ENCODE peak calls at places on chromosomes 12 and 14, in five cellular contexts. F, Z, G, P and H are unnamed samples.

GRCh38 chr14:68795602-68796417 is 2.9 kb upstream of the ZFP36L1 start:
- DNase-seq in P (peak; percentile 86), Z (peak; percentile 90), F (no peak), G (peak; percentile 80), H (peak; percentile 93)

GRCh38 chr14:21846227-21846885 is 172.7 kb upstream of the OR4E1 start:
- DNase-seq in F (no peak), Z (peak; percentile 18), P (no peak), G (peak; percentile 67), H (peak; percentile 64)

GRCh38 chr12:120078868-120079267 is 37.7 kb downstream of the RAB35 start:
- DNase-seq in F (no peak), Z (no peak), P (no peak), G (peak; percentile 54), H (no peak)

GRCh38 chr14:35400707-35401421 is 3.7 kb downstream of the NFKBIA start:
- DNase-seq in Z (peak; percentile 38), P (no peak), F (no peak), G (no peak), H (peak; percentile 43)

GRCh38 chr14:56180754-56181542 is 62.7 kb downstream of the PELI2 start:
- DNase-seq in F (no peak), Z (no peak), G (no peak), P (no peak), H (no peak)

GRCh38 chr12:19833775-19834501 is 394.6 kb downstream of the AEBP2 start:
- DNase-seq in P (no peak), Z (peak; percentile 52), F (no peak), G (no peak), H (no peak)

GRCh38 chr14:103492156-103492555 is 30.5 kb downstream of the CKB start:
- DNase-seq in P (no peak), G (no peak), F (no peak), Z (no peak), H (no peak)

GRCh38 chr12:6758511-6758910 is 5.6 kb upstream of the MLF2 start:
- DNase-seq in G (no peak), F (no peak), P (no peak), Z (no peak), H (no peak)

GRCh38 chr14:100619382-100620305 is 32.4 kb upstream of the BEGAIN start:
- DNase-seq in Z (no peak), F (no peak), G (no peak), P (no peak), H (no peak)

DNA sequence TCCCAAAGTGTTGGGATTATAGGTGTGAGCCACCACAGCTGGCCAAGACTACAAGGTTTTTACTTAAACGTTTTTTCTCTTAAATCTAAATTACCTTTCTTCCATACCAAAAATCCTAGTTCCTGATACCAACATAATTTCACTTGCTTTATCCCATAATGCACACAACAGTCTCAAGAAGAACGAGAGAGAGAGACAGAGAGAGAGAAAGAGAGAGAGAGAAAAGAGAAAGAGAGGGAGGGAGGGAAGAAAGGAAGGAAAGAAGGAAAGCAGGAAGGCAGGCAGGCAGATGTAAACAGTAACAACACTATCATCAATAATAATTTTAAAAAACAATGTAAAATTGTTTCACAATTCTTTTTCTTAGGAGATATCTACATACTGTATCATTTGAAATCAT is 118.4 kb downstream of the BTG1 start:
- DNase-seq in P (no peak), Z (no peak), G (no peak), F (no peak), H (no peak)
- H3K4me1 ChIP-seq in P (peaks cover 8% of the 10 kb centered on the region), Z (no peaks in the 10 kb centered on the region), G (peaks cover 70% of the 10 kb centered on the region), F (peaks cover 7% of the 10 kb centered on the region), H (peaks cover 68% of the 10 kb centered on the region)

DNA sequence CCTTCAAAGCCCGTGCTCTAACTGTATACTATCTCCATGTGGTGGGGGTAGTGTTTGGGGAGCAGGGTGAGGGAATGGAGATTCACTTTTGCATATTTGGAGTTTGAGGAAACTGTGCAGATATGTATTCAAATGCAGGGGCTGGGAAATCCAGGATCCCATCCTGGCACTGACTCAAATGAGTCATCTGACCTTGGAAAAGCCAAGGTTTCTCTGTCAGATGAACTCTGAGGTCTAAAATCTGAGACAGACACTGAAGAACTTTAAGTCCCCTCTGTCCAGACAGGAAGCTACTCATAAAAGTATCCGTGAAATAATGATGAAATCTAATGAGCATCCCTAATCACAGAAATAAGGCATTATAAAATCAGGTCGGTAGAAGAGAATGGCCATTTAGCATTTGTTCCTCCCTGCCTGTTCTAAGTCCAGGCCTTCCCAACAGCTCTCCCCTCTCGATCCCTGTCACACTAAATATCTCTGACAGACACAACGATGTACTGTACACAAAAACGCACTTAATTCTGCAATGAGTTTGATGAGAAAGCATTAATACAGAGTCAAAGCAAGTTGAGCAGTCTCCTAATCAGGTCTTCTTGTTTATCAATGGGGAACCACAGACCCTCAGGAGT is 14.4 kb downstream of the NIN start:
- DNase-seq in P (peak; percentile 26), G (no peak), Z (peak; percentile 34), F (no peak), H (no peak)
- H3K27ac ChIP-seq in P (peak overlapping the region; percentile 37), G (no peak overlapping the region), Z (no peak overlapping the region), F (no peak overlapping the region), H (no peak overlapping the region)

GRCh38 chr14:81193924-81194633 is 26.7 kb downstream of the GTF2A1 start:
- DNase-seq in G (peak; percentile 25), F (no peak), Z (no peak), P (no peak), H (no peak)

GRCh38 chr14:81198651-81199050 is 22.1 kb downstream of the GTF2A1 start:
- DNase-seq in P (no peak), G (no peak), F (no peak), Z (no peak), H (no peak)

GRCh38 chr14:81200041-81200440 is 20.7 kb downstream of the GTF2A1 start:
- DNase-seq in G (no peak), P (no peak), Z (no peak), F (no peak), H (peak; percentile 19)

GRCh38 chr14:81199084-81199483 is 21.7 kb downstream of the GTF2A1 start:
- DNase-seq in Z (no peak), P (no peak), G (no peak), F (no peak), H (no peak)
- H3K36me3 ChIP-seq in Z (peaks cover 71% of the 10 kb centered on the region), P (no peaks in the 10 kb centered on the region), G (peaks cover 91% of the 10 kb centered on the region), F (peaks cover 9% of the 10 kb centered on the region), H (peaks cover 37% of the 10 kb centered on the region)

GRCh38 chr12:67305544-67305943 is 36.4 kb downstream of the CAND1 start:
- DNase-seq in P (no peak), Z (no peak), F (no peak), G (no peak), H (no peak)

GRCh38 chr12:67299526-67299925 is 30.4 kb downstream of the CAND1 start:
- DNase-seq in Z (no peak), F (no peak), P (no peak), G (no peak), H (no peak)

GRCh38 chr12:67299936-67300335 is 30.8 kb downstream of the CAND1 start:
- DNase-seq in Z (no peak), G (no peak), P (no peak), F (no peak), H (no peak)

GRCh38 chr12:67306712-67307111 is 37.6 kb downstream of the CAND1 start:
- DNase-seq in Z (no peak), G (no peak), F (no peak), P (no peak), H (no peak)

GRCh38 chr12:67302162-67302561 is 33.0 kb downstream of the CAND1 start:
- DNase-seq in G (no peak), F (no peak), P (no peak), Z (no peak), H (no peak)
- H3K4me1 ChIP-seq in G (no peaks in the 10 kb centered on the region), F (peaks cover 3% of the 10 kb centered on the region), P (no peaks in the 10 kb centered on the region), Z (no peaks in the 10 kb centered on the region), H (no peaks in the 10 kb centered on the region)

DNA sequence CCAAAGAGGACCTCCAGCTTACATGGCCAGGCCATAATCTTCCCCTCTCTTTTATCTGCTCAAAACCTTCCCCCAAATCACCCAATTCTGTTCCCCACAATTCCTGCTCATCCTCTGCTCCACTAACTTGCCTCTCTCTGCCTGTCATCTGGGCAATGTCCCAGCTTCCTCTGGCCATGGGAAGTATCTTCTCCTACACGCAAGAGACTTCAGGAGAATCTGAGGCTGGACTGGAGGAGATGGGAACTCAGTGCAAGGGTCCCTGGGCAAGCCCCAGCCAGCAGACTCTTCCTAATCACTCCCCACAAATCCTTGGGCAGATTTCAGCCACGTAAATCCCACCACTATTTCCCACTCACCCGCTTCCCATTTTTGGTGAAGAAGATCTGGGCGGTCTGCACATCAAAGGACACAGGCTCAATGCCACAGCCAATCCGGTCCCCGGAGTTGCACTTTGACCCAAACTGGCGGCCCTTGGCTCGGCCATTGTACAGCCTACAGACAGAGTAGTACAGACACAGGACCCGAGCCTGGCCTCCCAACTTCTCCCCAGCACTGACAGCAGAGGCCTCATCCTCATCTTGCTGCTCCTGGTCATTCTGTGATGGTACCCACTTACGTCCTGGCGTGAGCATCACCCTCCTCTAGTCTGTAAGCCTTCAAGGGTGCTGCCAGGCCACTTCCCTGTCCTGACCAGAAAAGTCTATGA is 4.7 kb downstream of the SPRYD3 start:
- DNase-seq in F (no peak), G (no peak), P (peak; percentile 34), Z (no peak), H (no peak)
- H3K27ac ChIP-seq in F (no peak overlapping the region), G (no peak overlapping the region), P (peak overlapping the region; percentile 72), Z (no peak overlapping the region), H (no peak overlapping the region)

GRCh38 chr14:24438198-24439095 is 4.1 kb downstream of the SDR39U1 start:
- DNase-seq in Z (no peak), G (no peak), F (no peak), P (no peak), H (no peak)
- H3K36me3 ChIP-seq in Z (peaks cover 27% of the 10 kb centered on the region), G (peaks cover 71% of the 10 kb centered on the region), F (peaks cover 65% of the 10 kb centered on the region), P (no peaks in the 10 kb centered on the region), H (peaks cover 47% of the 10 kb centered on the region)

DNA sequence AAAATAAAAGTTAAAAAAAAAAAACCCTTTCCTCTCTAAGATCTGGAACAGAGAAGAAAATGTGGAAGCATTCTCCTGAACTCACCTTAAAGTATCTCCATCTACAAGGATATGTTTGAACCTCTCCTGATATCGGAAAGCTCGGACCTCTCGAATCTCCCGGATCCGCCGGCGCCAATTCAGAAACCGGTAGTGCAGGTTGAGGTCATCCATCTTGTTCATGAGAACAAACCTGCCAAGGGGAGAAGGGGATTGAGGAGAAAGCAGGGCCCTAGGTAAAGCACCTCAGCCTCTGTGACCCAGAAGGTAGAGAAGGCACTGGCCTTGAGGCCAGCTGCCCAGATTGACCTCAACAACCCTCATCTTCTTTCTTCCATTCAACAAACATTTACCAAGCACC is 2.2 kb downstream of the SPRYD3 start:
- DNase-seq in Z (no peak), G (no peak), P (no peak), F (no peak), H (no peak)
- H3K4me1 ChIP-seq in Z (peaks cover 31% of the 10 kb centered on the region), G (peaks cover 19% of the 10 kb centered on the region), P (peaks cover 10% of the 10 kb centered on the region), F (peaks cover 30% of the 10 kb centered on the region), H (peaks cover 30% of the 10 kb centered on the region)

DNA sequence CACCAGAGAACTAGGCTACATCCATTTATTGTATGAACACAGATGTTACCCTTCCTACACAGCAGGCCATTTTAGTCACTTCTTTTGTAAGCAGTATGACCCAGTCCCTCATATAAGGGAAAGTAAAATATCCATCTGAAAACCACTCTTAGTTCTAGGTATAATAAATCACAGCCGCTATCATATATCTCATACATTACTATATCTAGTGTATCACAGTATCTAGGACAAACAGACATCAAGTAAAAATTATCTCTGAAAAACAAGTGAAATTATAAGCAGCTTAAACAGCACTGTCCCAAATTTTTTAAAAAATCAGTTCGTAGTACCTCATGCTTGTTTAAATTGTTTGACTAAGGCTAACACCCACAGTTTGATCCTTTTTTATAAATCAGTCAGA is 34.0 kb downstream of the CDK17 start:
- DNase-seq in G (no peak), P (no peak), F (no peak), Z (no peak), H (no peak)
- H3K27ac ChIP-seq in G (no peak overlapping the region), P (peak overlapping the region; percentile 1), F (no peak overlapping the region), Z (no peak overlapping the region), H (no peak overlapping the region)